ENCODE peak calls at places on chromosomes 5 and 9, in ten cellular contexts. J, O, G, Q, Z, X, B, D, H and A are unnamed samples.

GRCh38 chr5:64147849-64148441 is 17.7 kb upstream of the RNF180 start:
- DNase-seq in J (peak), D (peak), Z (peak), G (peak), Q (peak), X (peak), H (peak), B (peak), O (peak), A (peak)

GRCh38 chr9:116269250-116269649 is 115.7 kb downstream of the PAPPA start:
- DNase-seq in Q (no peak), H (no peak), X (no peak), O (no peak), B (no peak), D (no peak), G (no peak), J (no peak), Z (peak), A (peak)

GRCh38 chr9:78035369-78035993 is 3.9 kb upstream of the GNAQ start:
- DNase-seq in X (peak), D (peak), Q (no peak), O (no peak), J (no peak), G (no peak), B (peak), H (peak), Z (peak), A (peak)

GRCh38 chr5:148005788-148006520 is 57.8 kb upstream of the SPINK5 start:
- DNase-seq in H (no peak), G (no peak), Q (no peak), B (no peak), D (no peak), O (no peak), Z (no peak), J (no peak), X (no peak), A (no peak)

GRCh38 chr9:4301971-4302427 is 2.1 kb upstream of the GLIS3 start:
- DNase-seq in Q (no peak), D (peak), O (no peak), B (peak), Z (peak), G (no peak), X (peak), J (no peak), H (peak), A (peak)

GRCh38 chr5:92017786-92018185 is 634.7 kb upstream of the ARRDC3 start:
- DNase-seq in G (no peak), Q (no peak), Z (peak), D (no peak), H (peak), J (no peak), O (no peak), X (no peak), B (no peak), A (peak)

GRCh38 chr9:114900937-114901802 is 29.2 kb downstream of the TNFSF8 start:
- DNase-seq in D (no peak), B (no peak), G (no peak), X (no peak), O (no peak), H (no peak), Z (peak), Q (no peak), J (no peak), A (peak)

GRCh38 chr9:123756484-123757106 is 173.3 kb downstream of the DENND1A start:
- DNase-seq in O (no peak), D (no peak), Z (no peak), G (no peak), H (no peak), Q (no peak), B (no peak), X (no peak), J (no peak), A (no peak)

GRCh38 chr9:130965680-130966079 is 26.6 kb upstream of the FIBCD1 start:
- DNase-seq in G (no peak), D (no peak), X (no peak), O (no peak), Q (no peak), Z (no peak), H (no peak), J (no peak), B (no peak), A (no peak)

GRCh38 chr9:6917162-6917561 is 159.4 kb downstream of the KDM4C start:
- DNase-seq in O (no peak), B (no peak), X (no peak), G (no peak), Q (no peak), J (no peak), H (no peak), D (no peak), Z (no peak), A (no peak)

GRCh38 chr9:78406146-78406545 is 109.2 kb downstream of the PSAT1 start:
- DNase-seq in O (no peak), B (no peak), G (no peak), J (no peak), H (peak), Q (no peak), Z (no peak), D (no peak), X (no peak), A (no peak)

GRCh38 chr5:2797160-2797559 is 45.7 kb upstream of the IRX2 start:
- DNase-seq in O (no peak), B (no peak), Z (no peak), J (no peak), G (no peak), Q (no peak), D (no peak), H (no peak), X (no peak), A (no peak)

GRCh38 chr5:107478068-107478641 is 192.6 kb downstream of the EFNA5 start:
- DNase-seq in O (no peak), D (no peak), Z (no peak), Q (no peak), G (no peak), B (no peak), X (no peak), J (no peak), H (no peak), A (no peak)
- H3K4me3 ChIP-seq in O (no peak), D (no peak), Z (no peak), Q (no peak), G (no peak), B (no peak), X (no peak), J (no peak), H (no peak), A (no peak)

GRCh38 chr9:24828687-24829086 is 283.0 kb upstream of the IZUMO3 start:
- DNase-seq in Z (no peak), O (no peak), D (no peak), J (no peak), H (no peak), Q (no peak), B (no peak), G (no peak), X (no peak), A (no peak)

GRCh38 chr9:24832307-24832706 is 286.6 kb upstream of the IZUMO3 start:
- DNase-seq in H (no peak), O (no peak), X (no peak), J (no peak), G (no peak), Z (peak), Q (no peak), D (no peak), B (no peak), A (no peak)
- TF ChIP-seq CTCF in H (peak), O (no peak), X (peak), J (no peak), G (no peak), Z (peak), Q (peak), D (no peak), B (no peak), A (peak)

DNA sequence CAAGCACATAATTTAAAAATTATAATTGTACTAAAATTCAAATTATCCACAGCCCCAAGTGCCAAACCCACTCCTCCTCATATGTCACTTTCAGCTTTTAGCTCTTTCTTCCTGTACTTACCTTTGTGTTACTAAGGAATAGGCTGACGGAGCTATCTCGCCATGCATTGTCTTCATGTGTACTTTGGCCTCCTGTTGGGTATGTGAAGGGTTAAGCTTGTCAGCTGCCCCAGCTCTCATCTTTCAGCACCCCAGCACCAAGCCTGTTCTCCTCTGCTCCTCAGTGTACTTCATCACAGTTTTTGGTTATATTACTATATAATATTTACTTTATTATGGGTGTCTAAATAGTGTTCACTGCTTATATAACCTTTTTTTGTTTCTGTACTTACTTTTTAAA is 46.2 kb downstream of the OSTF1 start:
- DNase-seq in H (no peak), O (no peak), Z (no peak), G (no peak), D (no peak), J (no peak), B (no peak), Q (no peak), X (no peak), A (no peak)
- H3K4me3 ChIP-seq in H (no peak), O (no peak), Z (no peak), G (no peak), D (no peak), J (no peak), B (no peak), Q (no peak), X (no peak), A (no peak)

GRCh38 chr5:36356915-36357314 is 55.2 kb upstream of the RANBP3L start:
- DNase-seq in J (no peak), Z (no peak), Q (no peak), B (no peak), H (no peak), O (no peak), D (no peak), G (no peak), X (no peak), A (no peak)
- TF ChIP-seq CTCF in J (no peak), Z (no peak), Q (no peak), B (no peak), H (no peak), O (no peak), D (no peak), G (no peak), X (no peak), A (no peak)

GRCh38 chr9:76680716-76681431 is 83.4 kb upstream of the PCA3 start:
- DNase-seq in Q (no peak), D (no peak), J (no peak), X (no peak), G (no peak), O (no peak), Z (no peak), H (no peak), B (no peak), A (no peak)
- H3K4me3 ChIP-seq in Q (no peak), D (no peak), J (no peak), X (no peak), G (no peak), O (no peak), Z (no peak), H (no peak), B (no peak), A (no peak)

DNA sequence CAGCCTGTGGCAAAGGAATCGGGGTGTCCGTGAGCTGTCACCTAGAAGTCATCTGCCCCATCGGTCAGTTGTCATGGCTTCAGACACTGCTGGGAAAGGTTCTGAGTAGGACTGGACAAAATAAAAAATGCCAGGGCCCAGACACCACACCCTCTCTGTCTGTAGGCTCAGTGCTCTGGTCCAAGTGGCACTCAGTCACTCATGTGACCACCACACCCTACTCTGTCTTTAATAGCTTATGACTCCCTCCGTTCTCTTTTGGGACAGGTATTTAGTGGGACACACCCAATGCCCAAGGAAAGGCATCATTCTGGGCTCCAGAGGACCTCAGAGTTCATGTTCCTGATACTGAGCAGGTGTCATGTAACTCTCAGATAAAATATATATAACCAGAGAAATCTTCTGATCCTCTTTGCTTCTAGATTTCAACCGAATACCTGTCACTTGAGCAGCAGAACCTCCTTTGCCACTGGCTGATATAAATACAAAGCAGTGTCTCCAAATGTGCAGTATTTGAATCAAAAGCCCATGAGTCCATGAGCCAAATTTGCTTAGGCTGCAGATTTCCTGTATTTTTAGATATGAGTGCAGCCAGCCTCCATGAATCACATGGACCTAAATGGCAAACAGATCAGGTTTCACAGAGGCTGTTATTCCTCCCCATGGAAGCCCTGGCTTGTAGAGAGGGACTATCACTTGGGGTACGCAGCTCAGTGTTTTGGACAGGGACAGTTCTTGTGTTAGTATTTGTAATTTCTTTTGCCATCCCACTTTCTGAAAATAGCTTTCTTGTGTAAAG is 272.0 kb downstream of the ARHGAP26 start:
- DNase-seq in Q (no peak), Z (peak), G (no peak), D (no peak), J (no peak), O (no peak), B (no peak), H (no peak), X (no peak), A (peak)
- TF ChIP-seq CTCF in Q (no peak), Z (no peak), G (no peak), D (no peak), J (no peak), O (no peak), B (no peak), H (no peak), X (no peak), A (no peak)

GRCh38 chr5:5342784-5343183 is 79.7 kb upstream of the ICE1 start:
- DNase-seq in Z (peak), H (no peak), X (no peak), B (no peak), J (no peak), Q (no peak), D (no peak), O (no peak), G (no peak), A (peak)

GRCh38 chr5:5343581-5343980 is 78.9 kb upstream of the ICE1 start:
- DNase-seq in X (no peak), Z (no peak), Q (no peak), H (no peak), B (no peak), O (no peak), J (no peak), D (no peak), G (no peak), A (no peak)

GRCh38 chr5:5339257-5339656 is 83.2 kb upstream of the ICE1 start:
- DNase-seq in H (no peak), G (no peak), Z (no peak), O (no peak), B (no peak), X (no peak), J (no peak), D (no peak), Q (no peak), A (no peak)

GRCh38 chr5:5341531-5342292 is 80.8 kb upstream of the ICE1 start:
- DNase-seq in Q (no peak), G (no peak), O (no peak), D (no peak), B (no peak), J (no peak), H (no peak), X (no peak), Z (peak), A (peak)

GRCh38 chr5:5340206-5340729 is 82.2 kb upstream of the ICE1 start:
- DNase-seq in D (peak), O (no peak), Q (no peak), B (peak), X (peak), J (no peak), G (no peak), H (peak), Z (peak), A (peak)
- H3K4me3 ChIP-seq in D (no peak), O (no peak), Q (no peak), B (no peak), X (no peak), J (no peak), G (no peak), H (no peak), Z (peak), A (no peak)